ENCODE peak calls at places on chromosomes 2 and 18, in four cellular contexts. D is NCI-H2081 treated with DMSO at 0.1 percent for 48 hours, W is AG04450, J is NCI-H460. S is an unnamed sample.

GRCh38 chr2:233387667-233388528 is 33.6 kb downstream of the DGKD start:
- DNase-seq in J (peak; percentile 99), W (peak; percentile 84), D (no peak), S (no peak)

GRCh38 chr2:238974510-238975166 is 126.8 kb downstream of the TWIST2 start:
- DNase-seq in W (peak; percentile 76), J (peak; percentile 64), D (no peak), S (peak; percentile 72)

GRCh38 chr2:186309901-186310300 is 176.2 kb upstream of the ZC3H15 start:
- DNase-seq in D (no peak), W (no peak), J (no peak), S (no peak)

GRCh38 chr18:72672364-72673151 is 128.4 kb upstream of the CBLN2 start:
- DNase-seq in W (no peak), D (no peak), J (peak; percentile 34), S (peak; percentile 26)

GRCh38 chr2:39141346-39142011 is 20.6 kb upstream of the SOS1 start:
- DNase-seq in D (no peak), W (no peak), J (no peak), S (no peak)

GRCh38 chr2:113050921-113051895 is 1.5 kb downstream of the IL36B start:
- DNase-seq in J (no peak), W (no peak), D (no peak), S (no peak)

GRCh38 chr2:80086831-80087230 is 217.7 kb downstream of the LRRTM1 start:
- DNase-seq in D (no peak), W (peak; percentile 77), J (peak; percentile 3), S (no peak)

GRCh38 chr2:3634631-3635091 is 23.3 kb upstream of the ALLC start:
- DNase-seq in W (no peak), D (no peak), J (no peak), S (no peak)

GRCh38 chr2:198337368-198337767 is 533.0 kb downstream of the PLCL1 start:
- DNase-seq in W (no peak), J (no peak), D (no peak), S (no peak)

GRCh38 chr2:99615247-99615771 is 125.5 kb upstream of the REV1 start:
- DNase-seq in J (no peak), W (no peak), D (no peak), S (no peak)

S was measured in COLO829.